ENCODE peak calls at places on chromosomes 13 and 19, in four cellular contexts. M is IMR-90, C is mesendoderm, Y is neuronal stem cell. W is an unnamed sample.

GRCh38 chr13:101785858-101786257 is 333.4 kb downstream of the ITGBL1 start:
- DNase-seq in M (peak), C (peak), Y (peak), W (no peak)

GRCh38 chr19:55369651-55370304 is 485 bp downstream of the IL11 start:
- DNase-seq in M (peak), C (peak), Y (peak), W (peak)

GRCh38 chr19:15297416-15298224 is 34.7 kb downstream of the BRD4 start:
- DNase-seq in M (peak), C (peak), Y (no peak), W (peak)

GRCh38 chr13:46179576-46180368 is 2.2 kb downstream of the LCP1 start:
- DNase-seq in M (no peak), C (no peak), Y (no peak), W (no peak)

GRCh38 chr13:41008349-41008980 is 10.7 kb downstream of the ELF1 start:
- DNase-seq in M (peak), C (no peak), Y (no peak), W (peak)

GRCh38 chr13:91045351-91046034 is 302.0 kb upstream of the MIR17HG start:
- DNase-seq in M (no peak), C (peak), Y (peak), W (peak)

GRCh38 chr13:34334984-34335661 is 517.2 kb downstream of the RFC3 start:
- DNase-seq in M (no peak), C (no peak), Y (no peak), W (no peak)

GRCh38 chr13:110915874-110916670 is 1.2 kb upstream of the ANKRD10 start:
- DNase-seq in M (peak), C (no peak), Y (no peak), W (peak)

GRCh38 chr13:33110713-33111413 is 94.6 kb downstream of the KL start:
- DNase-seq in M (peak), C (no peak), Y (no peak), W (no peak)

GRCh38 chr13:27362064-27362751 is 62.2 kb upstream of the GTF3A start:
- DNase-seq in M (peak), C (peak), Y (peak), W (peak)

GRCh38 chr19:33438016-33438671 is 64.6 kb downstream of the CEBPG start:
- DNase-seq in M (peak), C (no peak), Y (no peak), W (no peak)

GRCh38 chr13:36858285-36858684 is 39.3 kb downstream of the RFXAP start:
- DNase-seq in M (peak), C (peak), Y (no peak), W (peak)

GRCh38 chr19:12656899-12657571 is 9.5 kb downstream of the MAN2B1 start:
- DNase-seq in M (no peak), C (peak), Y (no peak), W (no peak)

GRCh38 chr19:4431808-4432674 is 25.6 kb downstream of the UBXN6 start:
- DNase-seq in M (no peak), C (no peak), Y (no peak), W (peak)

GRCh38 chr13:25232937-25233515 is 54.3 kb downstream of the MTMR6 start:
- DNase-seq in M (peak), C (peak), Y (no peak), W (peak)

GRCh38 chr13:40345149-40345514 is 321.3 kb downstream of the FOXO1 start:
- DNase-seq in M (no peak), C (no peak), Y (no peak), W (no peak)

GRCh38 chr13:85247780-85248179 is 551.4 kb downstream of the SLITRK6 start:
- DNase-seq in M (no peak), C (no peak), Y (no peak), W (no peak)

GRCh38 chr13:99505814-99506269 is 4.6 kb downstream of the TM9SF2 start:
- DNase-seq in M (peak), C (no peak), Y (no peak), W (no peak)

GRCh38 chr13:99176309-99177276 is 24.1 kb upstream of the UBAC2 start:
- DNase-seq in M (peak), C (peak), Y (peak), W (peak)

GRCh38 chr13:44411841-44412240 is 38.2 kb downstream of the SERP2 start:
- DNase-seq in M (no peak), C (no peak), Y (no peak), W (no peak)

GRCh38 chr13:112690242-112690943 is 555 bp downstream of the ATP11A start:
- DNase-seq in M (peak), C (no peak), Y (no peak), W (no peak)

GRCh38 chr13:41917641-41918040 is 43.3 kb downstream of the VWA8 start:
- DNase-seq in M (peak), C (no peak), Y (no peak), W (no peak)

GRCh38 chr13:104805346-104805745 is 1730.1 kb downstream of the EFNB2 start:
- DNase-seq in M (no peak), C (no peak), Y (no peak), W (no peak)

GRCh38 chr13:43411741-43412140 is 375.0 kb downstream of the ENOX1 start:
- DNase-seq in M (peak), C (no peak), Y (no peak), W (no peak)

GRCh38 chr19:41958367-41959055 is 610 bp downstream of the RABAC1 start:
- DNase-seq in M (peak), C (peak), Y (peak), W (peak)

GRCh38 chr13:64810701-64811258 is 2419.4 kb downstream of the PCDH9 start:
- DNase-seq in M (peak), C (no peak), Y (no peak), W (no peak)

GRCh38 chr19:31145909-31146453 is 203.3 kb downstream of the TSHZ3 start:
- DNase-seq in M (no peak), C (no peak), Y (no peak), W (no peak)

GRCh38 chr13:21231426-21231945 is 55.0 kb downstream of the MRPL57 start:
- DNase-seq in M (no peak), C (no peak), Y (no peak), W (peak)

GRCh38 chr13:106490887-106491321 is 44.6 kb downstream of the EFNB2 start:
- DNase-seq in M (no peak), C (no peak), Y (no peak), W (no peak)

GRCh38 chr13:110351636-110352420 is 44.7 kb downstream of the COL4A2 start:
- DNase-seq in M (no peak), C (no peak), Y (no peak), W (no peak)

GRCh38 chr13:50244913-50245574 is 229.8 kb downstream of the KCNRG start:
- DNase-seq in M (peak), C (peak), Y (no peak), W (no peak)

GRCh38 chr19:3013261-3013725 is 15.8 kb downstream of the TLE2 start:
- DNase-seq in M (no peak), C (no peak), Y (no peak), W (no peak)

GRCh38 chr13:112179421-112179820 is 112.5 kb downstream of the SOX1 start:
- DNase-seq in M (no peak), C (no peak), Y (no peak), W (no peak)

DNA sequence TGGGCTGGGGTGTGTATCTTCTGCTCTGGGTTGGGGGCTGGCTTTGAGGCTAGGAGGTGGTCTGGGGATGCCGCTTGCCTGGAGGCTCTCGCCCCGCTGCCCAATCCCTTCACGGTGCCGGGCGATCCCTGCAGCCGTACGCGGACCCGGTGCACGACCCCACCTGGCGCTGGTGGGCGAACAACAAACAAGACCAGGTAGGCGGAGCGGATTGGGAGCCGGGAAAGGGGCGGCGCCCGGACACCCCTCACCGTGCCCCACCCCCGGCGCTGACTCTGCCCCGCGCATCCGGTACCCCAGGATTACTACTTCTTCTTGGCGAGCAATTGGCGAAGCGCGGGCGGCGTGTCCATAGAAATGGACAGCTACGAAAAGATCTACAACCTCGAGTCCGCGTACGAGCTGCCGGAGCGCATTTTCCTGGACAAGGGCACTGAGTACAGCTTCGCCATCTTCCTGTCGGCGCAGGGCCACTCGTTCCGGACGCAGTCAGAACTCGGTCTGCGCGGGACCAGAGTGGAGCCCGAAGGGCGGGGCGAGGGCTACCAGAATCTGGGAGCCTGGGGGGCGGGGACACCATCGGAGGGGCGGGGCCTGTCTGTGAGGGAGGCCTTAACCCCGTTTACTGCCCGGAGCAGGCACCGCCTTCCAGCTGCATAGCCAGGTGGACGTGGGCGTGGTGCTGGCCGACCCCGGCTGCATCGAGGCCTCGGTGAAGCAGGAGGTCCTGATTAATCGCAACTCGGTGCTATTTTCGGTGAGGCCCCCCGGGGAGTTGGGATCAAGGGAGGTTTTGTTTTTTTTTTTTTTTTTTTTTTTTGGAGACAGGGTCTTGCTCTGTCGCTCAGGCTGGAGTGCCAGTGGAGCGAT is 12.1 kb upstream of the PSMD8 start:
- DNase-seq in M (peak), C (peak), Y (peak), W (peak)
- H2BK120ac ChIP-seq in M (no peak), C (no peak), Y (no peak), W (no peak)

DNA sequence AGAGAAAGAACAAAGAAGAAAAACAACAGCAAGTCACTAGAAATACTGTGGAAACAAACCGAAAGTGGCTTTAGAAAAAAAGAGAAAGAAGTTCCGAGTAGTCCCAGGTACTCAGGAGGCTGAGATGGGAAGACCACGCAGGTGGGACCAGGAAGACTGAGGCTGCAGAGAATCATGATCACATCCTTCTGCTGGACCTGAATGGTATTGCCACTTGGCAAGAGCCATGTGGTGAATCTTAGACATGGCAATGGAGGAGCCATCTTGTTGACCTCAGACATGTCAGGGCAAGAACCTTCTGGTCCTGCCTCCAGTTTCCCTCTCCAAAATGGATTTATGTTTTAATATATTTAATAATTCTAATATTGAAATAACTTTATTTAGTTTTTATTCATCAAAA is 37.4 kb upstream of the ZNF724 start:
- DNase-seq in M (no peak), C (peak), Y (no peak), W (no peak)
- H3K4ac ChIP-seq in M (no peak), C (no peak), Y (no peak), W (no peak)

GRCh38 chr19:45448425-45448756 is 19.4 kb upstream of the FOSB start:
- DNase-seq in M (no peak), C (no peak), Y (no peak), W (peak)

GRCh38 chr19:45451181-45451849 is 16.5 kb upstream of the FOSB start:
- DNase-seq in M (peak), C (peak), Y (no peak), W (no peak)

GRCh38 chr19:45448887-45449299 is 18.9 kb upstream of the FOSB start:
- DNase-seq in M (peak), C (no peak), Y (no peak), W (no peak)

GRCh38 chr19:45451850-45452387 is 15.9 kb upstream of the FOSB start:
- DNase-seq in M (no peak), C (no peak), Y (no peak), W (peak)

DNA sequence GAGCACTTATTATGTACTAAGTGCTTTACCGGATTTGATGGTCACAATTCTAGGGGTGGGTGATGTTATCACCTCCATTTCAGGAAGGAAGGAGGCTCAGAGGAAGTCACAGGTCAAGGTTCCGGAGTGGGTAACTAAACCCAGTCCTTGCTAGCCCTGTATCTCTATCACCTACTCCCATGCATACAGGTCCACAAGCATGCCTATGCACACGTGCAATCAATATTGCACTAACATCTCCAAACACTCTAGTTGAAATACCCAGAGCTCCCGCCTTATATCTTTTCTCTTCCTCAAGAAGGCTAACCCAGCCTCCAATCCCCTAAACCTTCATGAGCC is 17.8 kb upstream of the FOSB start:
- DNase-seq in M (no peak), C (no peak), Y (no peak), W (no peak)
- H2BK120ac ChIP-seq in M (no peak), C (no peak), Y (no peak), W (peak)

GRCh38 chr13:59480857-59481256 is 682.9 kb downstream of the DIAPH3 start:
- DNase-seq in M (no peak), C (no peak), Y (no peak), W (no peak)

GRCh38 chr13:59478908-59479307 is 684.8 kb downstream of the DIAPH3 start:
- DNase-seq in M (no peak), C (peak), Y (peak), W (no peak)

GRCh38 chr13:59480398-59480797 is 683.3 kb downstream of the DIAPH3 start:
- DNase-seq in M (no peak), C (peak), Y (no peak), W (no peak)

GRCh38 chr13:59477011-59477410 is 686.7 kb downstream of the DIAPH3 start:
- DNase-seq in M (no peak), C (no peak), Y (no peak), W (no peak)

DNA sequence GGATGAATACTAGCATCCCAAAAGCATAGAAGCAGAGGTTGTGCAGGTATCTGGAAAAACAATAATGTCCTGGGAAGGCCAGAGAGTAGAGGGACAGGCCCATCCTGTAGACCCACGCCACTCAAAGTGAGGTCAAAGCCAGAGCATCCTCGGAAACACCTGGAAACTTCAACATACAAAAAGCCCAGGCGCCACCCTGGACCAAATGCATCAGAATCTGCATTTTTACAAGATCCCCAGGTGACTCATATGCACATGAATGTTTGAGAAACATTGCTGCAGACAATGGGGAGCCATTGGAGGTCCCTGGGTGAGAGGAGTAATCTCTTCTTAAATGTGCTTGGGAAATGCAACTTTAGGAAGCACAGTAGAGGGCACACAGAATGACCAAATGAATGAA is 684.1 kb downstream of the DIAPH3 start:
- DNase-seq in M (no peak), C (peak), Y (no peak), W (no peak)
- H3K4ac ChIP-seq in M (no peak), C (no peak), Y (no peak), W (no peak)

GRCh38 chr19:10975374-10976036 is 14.7 kb downstream of the SMARCA4 start:
- DNase-seq in M (peak), C (no peak), Y (no peak), W (peak)

GRCh38 chr19:10971107-10971715 is 10.4 kb downstream of the SMARCA4 start:
- DNase-seq in M (no peak), C (peak), Y (no peak), W (no peak)

GRCh38 chr19:10979950-10980349 is 19.1 kb downstream of the SMARCA4 start:
- DNase-seq in M (no peak), C (no peak), Y (no peak), W (no peak)

GRCh38 chr19:10977773-10978155 is 16.9 kb downstream of the SMARCA4 start:
- DNase-seq in M (no peak), C (no peak), Y (no peak), W (no peak)

GRCh38 chr19:10976200-10976892 is 15.5 kb downstream of the SMARCA4 start:
- DNase-seq in M (no peak), C (no peak), Y (no peak), W (peak)
- H2BK120ac ChIP-seq in M (peak), C (no peak), Y (no peak), W (no peak)

GRCh38 chr19:5680437-5681368 is at the start of the genes HSD11B1L and MICOS13:
- DNase-seq in M (peak), C (peak), Y (peak), W (peak)
- H3K4ac ChIP-seq in M (peak), C (peak), Y (no peak), W (peak)

DNA sequence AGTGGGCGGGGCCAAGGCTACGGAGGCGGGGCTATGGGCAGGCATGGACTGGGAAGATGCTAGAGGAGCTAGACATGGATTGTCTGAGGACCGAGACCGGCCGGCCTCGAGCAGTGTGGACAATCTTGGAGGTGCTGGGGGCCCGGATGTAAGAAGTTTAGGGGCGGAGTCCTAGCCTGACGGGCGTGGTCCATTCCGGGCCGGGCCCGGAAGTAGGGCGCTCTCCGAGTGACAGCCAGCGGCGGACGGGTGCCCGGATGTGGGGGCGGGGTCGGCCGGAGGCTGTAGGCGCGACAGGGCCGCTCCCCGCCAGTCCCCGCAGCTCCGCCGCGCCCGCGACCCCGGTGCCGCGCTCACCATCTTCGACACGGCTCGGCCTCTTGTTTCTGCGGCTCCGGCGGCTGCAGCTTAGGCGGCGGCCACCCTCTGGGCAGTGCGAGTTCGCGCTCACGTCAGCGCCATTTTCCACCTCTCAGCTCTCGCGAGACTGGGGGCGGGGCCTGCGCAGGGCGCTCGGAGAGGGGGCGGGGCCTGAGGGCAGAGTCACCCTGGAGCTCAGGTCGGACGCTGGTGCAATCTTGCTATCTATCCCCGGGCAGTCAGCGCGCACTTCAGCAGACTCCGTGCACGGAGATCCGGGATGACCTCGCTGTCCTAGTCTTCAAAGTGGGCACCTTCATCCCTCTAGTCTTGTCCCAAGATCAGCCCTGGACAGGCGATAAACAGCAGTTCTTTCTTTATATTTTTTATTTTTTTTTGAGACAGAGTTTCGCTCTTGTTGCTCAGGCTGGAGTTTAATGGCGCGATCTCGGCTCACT is at the start of gene ZNF414:
- DNase-seq in M (peak), C (peak), Y (peak), W (peak)
- H2BK120ac ChIP-seq in M (peak), C (peak), Y (no peak), W (peak)

GRCh38 chr19:7294571-7295212 is 478 bp upstream of the INSR start:
- DNase-seq in M (peak), C (peak), Y (peak), W (peak)
- H3K4ac ChIP-seq in M (peak), C (no peak), Y (no peak), W (no peak)

GRCh38 chr19:46902402-46902766 is 41.6 kb downstream of the ARHGAP35 start:
- DNase-seq in M (peak), C (peak), Y (no peak), W (peak)
- H2BK120ac ChIP-seq in M (peak), C (no peak), Y (no peak), W (no peak)

DNA sequence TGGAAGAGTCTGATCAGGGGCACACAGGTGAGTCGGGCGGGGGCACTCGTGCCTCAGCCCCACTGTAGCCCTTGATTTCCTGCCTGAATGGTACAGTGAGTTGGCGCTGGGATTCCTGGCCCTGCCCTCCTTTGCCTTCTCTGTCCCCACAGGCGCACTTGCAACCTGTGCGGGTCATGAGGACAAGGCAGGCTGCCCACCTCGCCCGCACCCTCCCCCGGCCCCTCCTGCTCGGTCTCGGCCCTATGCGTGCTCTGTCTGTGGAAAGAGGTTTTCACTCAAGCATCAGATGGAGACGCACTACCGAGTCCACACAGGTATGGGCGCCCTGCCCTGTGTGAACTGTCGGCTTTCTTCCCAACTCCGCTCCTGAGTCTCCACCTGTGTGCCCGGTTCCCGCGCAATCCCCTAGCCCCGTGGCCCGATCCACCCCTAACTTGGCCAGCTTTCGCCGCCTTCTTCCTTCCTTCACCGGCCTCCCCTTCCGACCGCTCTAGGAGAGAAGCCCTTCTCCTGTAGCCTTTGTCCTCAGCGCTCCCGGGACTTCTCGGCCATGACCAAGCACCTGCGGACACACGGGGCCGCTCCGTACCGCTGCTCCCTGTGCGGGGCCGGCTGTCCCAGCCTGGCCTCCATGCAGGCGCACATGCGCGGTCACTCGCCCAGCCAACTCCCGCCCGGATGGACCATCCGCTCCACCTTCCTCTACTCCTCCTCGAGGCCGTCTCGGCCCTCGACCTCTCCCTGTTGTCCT is 1.6 kb upstream of the KMT2B start:
- DNase-seq in M (peak), C (no peak), Y (no peak), W (peak)
- H3K4ac ChIP-seq in M (peak), C (no peak), Y (peak), W (peak)

W was measured in trophoblast cell.